ENCODE peak calls at places on chromosomes 16 and 17, in four cellular contexts. U is anterior cingulate cortex, L is AG09309, H is omental fat pad. X is an unnamed sample.

GRCh38 chr17:43940630-43941029 is 1.6 kb downstream of the PPY start:
- DNase-seq in U (no peak), L (no peak), H (no peak), X (no peak)

GRCh38 chr17:47978324-47978723 is 7.4 kb downstream of the CDK5RAP3 start:
- DNase-seq in U (no peak), L (no peak), H (peak; percentile 32), X (peak; percentile 22)

GRCh38 chr17:45355087-45355486 is 38.3 kb upstream of the MAP3K14 start:
- DNase-seq in U (no peak), L (no peak), H (no peak), X (no peak)

GRCh38 chr17:30229012-30229411 is 6.5 kb downstream of the SLC6A4 start:
- DNase-seq in U (no peak), L (peak; percentile 7), H (no peak), X (no peak)

GRCh38 chr16:47308601-47309000 is 152.3 kb downstream of the ITFG1 start:
- DNase-seq in U (no peak), L (no peak), H (no peak), X (no peak)

GRCh38 chr16:56514845-56515244 is 5.0 kb downstream of the BBS2 start:
- DNase-seq in U (no peak), L (no peak), H (no peak), X (no peak)

GRCh38 chr17:65987988-65988387 is 203.9 kb downstream of the CEP112 start:
- DNase-seq in U (no peak), L (peak; percentile 3), H (no peak), X (peak; percentile 26)

GRCh38 chr17:9185142-9185541 is 163.8 kb downstream of the NTN1 start:
- DNase-seq in U (no peak), L (no peak), H (no peak), X (no peak)

GRCh38 chr17:46782250-46782953 is 36.1 kb downstream of the WNT3 start:
- DNase-seq in U (no peak), L (no peak), H (no peak), X (no peak)

GRCh38 chr16:55297910-55298175 is 26.2 kb upstream of the IRX6 start:
- DNase-seq in U (no peak), L (peak; percentile 16), H (no peak), X (no peak)

GRCh38 chr16:52547834-52548215 is 882 bp upstream of the TOX3 start:
- DNase-seq in U (no peak), L (no peak), H (no peak), X (no peak)

GRCh38 chr17:57050303-57050702 is 34.7 kb upstream of the AKAP1 start:
- DNase-seq in U (no peak), L (no peak), H (no peak), X (no peak)

GRCh38 chr16:55386534-55387296 is 62.7 kb downstream of the IRX6 start:
- DNase-seq in U (no peak), L (no peak), H (no peak), X (no peak)

GRCh38 chr17:29042679-29043538 is at the start of gene PIPOX:
- DNase-seq in U (no peak), L (no peak), H (no peak), X (peak; percentile 11)

GRCh38 chr17:49230636-49231562 is at the start of gene PHOSPHO1:
- DNase-seq in U (peak; percentile 8), L (peak; percentile 4), H (peak; percentile 82), X (no peak)

GRCh38 chr17:60901806-60902205 is 224.2 kb downstream of the BCAS3 start:
- DNase-seq in U (no peak), L (peak; percentile 32), H (no peak), X (no peak)

GRCh38 chr16:51382940-51383339 is 231.9 kb upstream of the SALL1 start:
- DNase-seq in U (no peak), L (no peak), H (no peak), X (no peak)

GRCh38 chr16:51431517-51432241 is 280.6 kb upstream of the SALL1 start:
- DNase-seq in U (no peak), L (peak; percentile 95), H (no peak), X (peak; percentile 93)

GRCh38 chr16:52446076-52446475 is 100.9 kb downstream of the TOX3 start:
- DNase-seq in U (no peak), L (no peak), H (no peak), X (no peak)

X was measured in HFF-Myc.